ENCODE peak calls at places on chromosomes 11 and 22, in six cellular contexts. T is neuronal stem cell, F is stomach, P is uterus, R is heart left ventricle, X is tibial artery. N is an unnamed sample.

GRCh38 chr11:67667490-67668190 is 6.8 kb downstream of the ALDH3B2 start:
- DNase-seq in T (no peak), F (no peak), P (no peak), R (no peak), X (no peak), N (no peak)

GRCh38 chr22:29314537-29315285 is 786 bp downstream of the RASL10A start:
- DNase-seq in T (no peak), F (no peak), P (no peak), R (no peak), X (no peak), N (no peak)

GRCh38 chr11:37907461-37908223 is 1309.6 kb upstream of the RAG2 start:
- DNase-seq in T (no peak), F (no peak), P (no peak), R (peak; percentile 22), X (no peak), N (no peak)

GRCh38 chr22:27554106-27554814 is 247.3 kb downstream of the MN1 start:
- DNase-seq in T (no peak), F (peak; percentile 30), P (peak; percentile 44), R (no peak), X (no peak), N (peak; percentile 49)

GRCh38 chr22:29765905-29766631 is 739 bp downstream of the ZMAT5 start:
- DNase-seq in T (peak; percentile 15), F (peak; percentile 28), P (no peak), R (no peak), X (no peak), N (no peak)

GRCh38 chr22:44203203-44203602 is 22.5 kb downstream of the PARVG start:
- DNase-seq in T (no peak), F (no peak), P (no peak), R (no peak), X (no peak), N (no peak)

GRCh38 chr11:127002669-127003259 is 2.2 kb upstream of the KIRREL3 start:
- DNase-seq in T (no peak), F (no peak), P (no peak), R (no peak), X (no peak), N (no peak)

GRCh38 chr11:11239959-11240358 is 113.1 kb downstream of the CSNK2A3 start:
- DNase-seq in T (no peak), F (no peak), P (no peak), R (no peak), X (no peak), N (no peak)

GRCh38 chr11:35662061-35662648 is 420 bp upstream of the TRIM44 start:
- DNase-seq in T (no peak), F (no peak), P (no peak), R (no peak), X (no peak), N (no peak)

GRCh38 chr11:48088682-48089050 is 108.3 kb downstream of the PTPRJ start:
- DNase-seq in T (no peak), F (no peak), P (no peak), R (no peak), X (no peak), N (no peak)

GRCh38 chr11:131643171-131643570 is 272.8 kb downstream of the NTM start:
- DNase-seq in T (no peak), F (no peak), P (no peak), R (no peak), X (no peak), N (no peak)

GRCh38 chr11:66970808-66971442 is 4.2 kb upstream of the C11orf86 start:
- DNase-seq in T (no peak), F (no peak), P (peak; percentile 25), R (no peak), X (peak; percentile 85), N (peak; percentile 100)

GRCh38 chr22:35657571-35658312 is 9.5 kb downstream of the APOL6 start:
- DNase-seq in T (no peak), F (no peak), P (no peak), R (no peak), X (no peak), N (no peak)

GRCh38 chr11:123212406-123212805 is 17.4 kb upstream of the CLMP start:
- DNase-seq in T (no peak), F (no peak), P (no peak), R (no peak), X (no peak), N (no peak)

GRCh38 chr11:84558085-84558905 is 1068.8 kb downstream of the DLG2 start:
- DNase-seq in T (peak; percentile 24), F (peak; percentile 28), P (no peak), R (no peak), X (no peak), N (peak; percentile 31)

GRCh38 chr11:44728085-44728410 is 1.3 kb downstream of the TSPAN18 start:
- DNase-seq in T (no peak), F (no peak), P (no peak), R (no peak), X (no peak), N (no peak)

GRCh38 chr11:102410382-102410784 is 42.2 kb downstream of the TMEM123 start:
- DNase-seq in T (no peak), F (no peak), P (no peak), R (no peak), X (no peak), N (peak; percentile 52)

GRCh38 chr11:22879615-22880014 is 19.3 kb upstream of the CCDC179 start:
- DNase-seq in T (no peak), F (no peak), P (no peak), R (no peak), X (no peak), N (no peak)

GRCh38 chr11:90364527-90364926 is 141.7 kb upstream of the CHORDC1 start:
- DNase-seq in T (no peak), F (no peak), P (no peak), R (no peak), X (no peak), N (no peak)

GRCh38 chr11:75598900-75599299 is 36.8 kb downstream of the SERPINH1 start:
- DNase-seq in T (no peak), F (no peak), P (no peak), R (no peak), X (no peak), N (no peak)
- H3K4me1 ChIP-seq in T (peaks cover 6% of the 10 kb centered on the region), F (no peaks in the 10 kb centered on the region), P (no peaks in the 10 kb centered on the region), R (no peaks in the 10 kb centered on the region), X (no peaks in the 10 kb centered on the region), N (peaks cover 15% of the 10 kb centered on the region)

DNA sequence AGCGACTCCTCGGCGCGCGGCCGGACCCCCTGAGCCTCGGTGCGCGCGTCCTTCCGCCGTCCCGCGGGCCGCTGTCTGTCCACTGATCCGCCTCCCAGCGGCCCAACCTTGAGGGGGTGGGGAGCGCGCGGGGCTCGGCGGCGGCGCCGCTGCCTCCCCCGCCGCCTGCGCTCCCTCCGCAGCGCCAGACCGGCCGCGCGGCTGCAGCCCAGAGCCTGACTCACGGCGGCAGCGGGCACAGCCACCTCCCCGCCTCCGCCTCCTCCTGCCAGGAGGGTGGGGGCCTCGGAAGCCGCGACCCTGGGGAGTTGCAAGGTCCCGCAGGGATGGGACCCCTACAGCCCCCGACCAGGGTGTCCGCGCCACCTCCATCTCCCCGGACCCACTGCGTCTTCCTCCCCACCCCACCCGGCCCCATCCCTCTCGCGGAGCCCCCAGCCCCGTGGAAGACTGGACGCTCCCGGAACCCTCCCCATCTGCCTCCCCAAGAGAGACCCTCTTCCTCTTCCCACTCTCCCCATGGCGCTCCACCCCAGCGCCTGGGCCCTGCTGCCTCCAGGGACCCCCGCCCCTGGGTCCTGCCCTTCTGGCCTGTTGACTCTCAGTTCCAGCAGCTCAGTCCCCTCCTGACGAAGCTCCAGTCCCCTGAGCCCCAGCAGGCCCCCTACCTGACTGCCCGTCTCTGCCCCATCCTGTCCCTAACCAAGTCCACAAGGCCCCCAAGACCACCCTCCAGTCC is 1.2 kb downstream of the IFITM10 start:
- DNase-seq in T (no peak), F (no peak), P (no peak), R (no peak), X (peak; percentile 21), N (no peak)
- H3K4me3 ChIP-seq in T (no peak overlapping the region), F (peak overlapping the region; percentile 34), P (no peak overlapping the region), R (peak overlapping the region; percentile 45), X (peak overlapping the region; percentile 62), N (peak overlapping the region; percentile 49)

GRCh38 chr11:69278091-69278867 is 15.7 kb upstream of the MYEOV start:
- DNase-seq in T (no peak), F (peak; percentile 88), P (no peak), R (no peak), X (no peak), N (no peak)

GRCh38 chr11:69283446-69283845 is 10.5 kb upstream of the MYEOV start:
- DNase-seq in T (no peak), F (no peak), P (no peak), R (no peak), X (no peak), N (no peak)

GRCh38 chr11:69284081-69284511 is 9.9 kb upstream of the MYEOV start:
- DNase-seq in T (no peak), F (no peak), P (no peak), R (no peak), X (no peak), N (peak; percentile 57)

GRCh38 chr11:69280451-69280850 is 13.5 kb upstream of the MYEOV start:
- DNase-seq in T (no peak), F (no peak), P (no peak), R (no peak), X (no peak), N (peak; percentile 94)

GRCh38 chr11:69280994-69281393 is 13.0 kb upstream of the MYEOV start:
- DNase-seq in T (no peak), F (peak; percentile 52), P (no peak), R (no peak), X (peak; percentile 65), N (peak; percentile 91)
- H3K27ac ChIP-seq in T (no peak overlapping the region), F (no peak overlapping the region), P (no peak overlapping the region), R (no peak overlapping the region), X (no peak overlapping the region), N (peak overlapping the region; percentile 73)

GRCh38 chr22:43012390-43012789 is 2.6 kb downstream of the PACSIN2 start:
- DNase-seq in T (no peak), F (no peak), P (no peak), R (no peak), X (no peak), N (peak; percentile 30)

GRCh38 chr22:43013355-43014061 is 1.4 kb downstream of the PACSIN2 start:
- DNase-seq in T (no peak), F (no peak), P (no peak), R (no peak), X (no peak), N (peak; percentile 30)

GRCh38 chr22:43008921-43009320 is 6.0 kb downstream of the PACSIN2 start:
- DNase-seq in T (no peak), F (no peak), P (no peak), R (no peak), X (no peak), N (no peak)

GRCh38 chr22:43009444-43009843 is 5.5 kb downstream of the PACSIN2 start:
- DNase-seq in T (no peak), F (no peak), P (no peak), R (no peak), X (no peak), N (no peak)

DNA sequence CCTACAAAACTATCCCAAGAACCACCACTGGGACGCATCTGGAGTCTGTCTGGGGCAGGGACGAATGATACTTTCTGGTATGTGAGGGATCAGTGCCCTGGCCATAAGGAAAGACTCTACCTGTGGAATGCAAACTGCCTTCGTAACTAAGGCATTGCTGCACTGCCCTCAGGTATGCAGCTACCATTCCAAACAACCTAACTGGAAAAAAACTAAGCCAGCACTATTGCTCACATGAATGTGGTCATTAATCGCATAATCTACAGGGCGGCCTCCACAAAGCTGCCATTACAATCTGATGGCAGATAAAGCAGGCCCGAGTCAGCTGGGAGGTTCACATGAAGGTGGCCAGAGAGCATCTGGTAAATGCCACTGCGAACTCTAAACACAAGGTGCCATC is 3.9 kb downstream of the PACSIN2 start:
- DNase-seq in T (no peak), F (peak; percentile 57), P (no peak), R (no peak), X (no peak), N (peak; percentile 82)
- H3K4me1 ChIP-seq in T (peaks cover 14% of the 10 kb centered on the region), F (peaks cover 55% of the 10 kb centered on the region), P (no peaks in the 10 kb centered on the region), R (peaks cover 36% of the 10 kb centered on the region), X (no peaks in the 10 kb centered on the region), N (peaks cover 33% of the 10 kb centered on the region)